ENCODE peak calls at places on chromosomes 3 and 15, in four cellular contexts. V, E, C and T are unnamed samples.

GRCh38 chr3:157130138-157130880 is 29.6 kb downstream of the CCNL1 start:
- DNase-seq in V (peak), E (peak), C (peak), T (peak)

GRCh38 chr15:90205050-90205848 is 4.1 kb downstream of the SEMA4B start:
- DNase-seq in V (no peak), E (no peak), C (no peak), T (no peak)

GRCh38 chr15:78842519-78842918 is 30.2 kb upstream of the MORF4L1 start:
- DNase-seq in V (no peak), E (no peak), C (no peak), T (no peak)

GRCh38 chr3:150760431-150761200 is 2.4 kb downstream of the SIAH2 start:
- DNase-seq in V (no peak), E (peak), C (peak), T (no peak)

GRCh38 chr3:133895208-133896001 is at the start of gene RAB6B:
- DNase-seq in V (no peak), E (no peak), C (no peak), T (peak)

GRCh38 chr3:183149915-183150825 is 12.4 kb downstream of the LAMP3 start:
- DNase-seq in V (no peak), E (no peak), C (no peak), T (no peak)

GRCh38 chr3:124119056-124119721 is 127.3 kb upstream of the ROPN1 start:
- DNase-seq in V (no peak), E (no peak), C (no peak), T (no peak)

GRCh38 chr3:18438586-18438985 is 13.4 kb upstream of the SATB1 start:
- DNase-seq in V (peak), E (peak), C (peak), T (no peak)

GRCh38 chr3:40971191-40972168 is 227.8 kb upstream of the CTNNB1 start:
- DNase-seq in V (no peak), E (no peak), C (no peak), T (no peak)

GRCh38 chr3:33942483-33943150 is 144.2 kb downstream of the PDCD6IP start:
- DNase-seq in V (no peak), E (no peak), C (no peak), T (no peak)

GRCh38 chr3:158802399-158803023 is 657 bp downstream of the MFSD1 start:
- DNase-seq in V (peak), E (no peak), C (no peak), T (no peak)